ENCODE peak calls at places on chromosomes 13 and 19, in seven cellular contexts. F is neuronal stem cell, O is mesenchymal stem cell, T is mesendoderm, V is H9, P is trophoblast cell, L is H1. D is an unnamed sample.

GRCh38 chr13:109009756-109010155 is 380.3 kb downstream of the MYO16 start:
- DNase-seq in P (peak), F (no peak), T (no peak), V (no peak), L (no peak), O (no peak), D (no peak)

GRCh38 chr13:31945202-31945978 is 86.2 kb upstream of the FRY start:
- DNase-seq in T (peak), L (no peak), V (peak), F (no peak), O (peak), P (peak), D (peak)

GRCh38 chr19:30406220-30406944 is 34.2 kb downstream of the ZNF536 start:
- DNase-seq in O (no peak), L (no peak), P (peak), F (no peak), V (no peak), T (peak), D (no peak)

GRCh38 chr13:43316997-43317396 is 293.6 kb downstream of the DNAJC15 start:
- DNase-seq in T (peak), L (no peak), V (no peak), F (no peak), O (peak), P (peak), D (peak)

GRCh38 chr13:99059498-99060070 is 81.7 kb upstream of the DOCK9 start:
- DNase-seq in V (no peak), O (peak), L (no peak), F (no peak), T (no peak), P (no peak), D (no peak)

GRCh38 chr19:27793128-27793643 is 1419.8 kb downstream of the UQCRFS1 start:
- DNase-seq in P (peak), F (peak), O (peak), T (peak), V (peak), L (peak), D (peak)

GRCh38 chr19:46920341-46920740 is 59.5 kb downstream of the ARHGAP35 start:
- DNase-seq in P (peak), V (no peak), O (no peak), L (no peak), T (no peak), F (no peak), D (no peak)

GRCh38 chr19:35351441-35352176 is 3.9 kb downstream of the FFAR1 start:
- DNase-seq in F (no peak), O (no peak), T (no peak), V (no peak), L (no peak), P (peak), D (no peak)

GRCh38 chr13:87889241-87889640 is 218.1 kb downstream of the SLITRK5 start:
- DNase-seq in V (no peak), P (no peak), T (no peak), L (no peak), F (no peak), O (no peak), D (no peak)

GRCh38 chr19:35153701-35154534 is 617 bp upstream of the FXYD5 start:
- DNase-seq in L (no peak), O (peak), F (no peak), P (peak), T (peak), V (peak), D (no peak)

GRCh38 chr19:49119411-49120324 is at the start of gene PPFIA3:
- DNase-seq in O (peak), V (peak), L (no peak), T (peak), F (peak), P (peak), D (peak)

GRCh38 chr19:27774827-27775226 is 1438.1 kb downstream of the UQCRFS1 start:
- DNase-seq in T (peak), L (no peak), F (no peak), O (no peak), V (peak), P (peak), D (no peak)

GRCh38 chr13:106507560-106508274 is 27.7 kb downstream of the EFNB2 start:
- DNase-seq in F (no peak), L (no peak), P (peak), O (peak), V (no peak), T (peak), D (peak)

GRCh38 chr13:32645854-32646253 is 59.6 kb downstream of the PDS5B start:
- DNase-seq in F (no peak), V (no peak), T (no peak), P (no peak), O (no peak), L (no peak), D (no peak)

GRCh38 chr19:4337906-4338440 is 654 bp downstream of the STAP2 start:
- DNase-seq in O (peak), F (no peak), L (no peak), T (peak), V (no peak), P (peak), D (no peak)

GRCh38 chr19:38932425-38933179 is 1.9 kb downstream of the MRPS12 start:
- DNase-seq in T (peak), P (peak), L (no peak), F (no peak), V (peak), O (peak), D (peak)

GRCh38 chr13:32150794-32151193 is 119.2 kb downstream of the FRY start:
- DNase-seq in F (no peak), O (no peak), V (no peak), T (no peak), P (no peak), L (no peak), D (peak)

GRCh38 chr19:49391581-49392399 is 3.7 kb downstream of the KASH5 start:
- DNase-seq in P (peak), V (peak), F (peak), L (peak), O (peak), T (peak), D (peak)

GRCh38 chr19:3178377-3178972 is at the start of gene S1PR4:
- DNase-seq in F (no peak), T (no peak), L (no peak), P (no peak), O (no peak), V (peak), D (no peak)
- H3K4ac ChIP-seq in F (no peak), T (no peak), L (no peak), P (no peak), O (no peak), V (no peak), D (no peak)

GRCh38 chr13:66414196-66414800 is 815.8 kb downstream of the PCDH9 start:
- DNase-seq in F (no peak), P (no peak), L (no peak), T (no peak), V (no peak), O (peak), D (no peak)
- H3K4ac ChIP-seq in F (no peak), P (no peak), L (no peak), T (no peak), V (no peak), O (no peak), D (no peak)

GRCh38 chr19:51509823-51510660 is 8.4 kb upstream of the SIGLEC12 start:
- DNase-seq in F (no peak), L (no peak), T (no peak), P (no peak), V (no peak), O (no peak), D (no peak)
- H3K4ac ChIP-seq in F (no peak), L (no peak), T (no peak), P (no peak), V (no peak), O (no peak), D (no peak)

GRCh38 chr19:2315818-2316353 is 7.9 kb upstream of the LINGO3 start:
- DNase-seq in L (no peak), V (peak), P (peak), O (peak), F (peak), T (peak), D (peak)
- H3K4ac ChIP-seq in L (no peak), V (no peak), P (no peak), O (no peak), F (no peak), T (no peak), D (no peak)

GRCh38 chr13:93368296-93368695 is 141.7 kb downstream of the GPC6 start:
- DNase-seq in V (no peak), P (no peak), F (no peak), O (no peak), T (no peak), L (no peak), D (no peak)
- H3K4ac ChIP-seq in V (no peak), P (no peak), F (no peak), O (no peak), T (no peak), L (no peak), D (no peak)